ENCODE peak calls at places on chromosomes 3 and 15, in ten cellular contexts. C is cardiac muscle cell, G is tibial nerve, E is fibroblast of mammary gland, L is GM13977, V is pancreas, O is body of pancreas, H is AG10803, Z is HFFc6, T is WERI-Rb-1. Y is an unnamed sample.

GRCh38 chr3:42098171-42098570 is 7.0 kb downstream of the TRAK1 start:
- DNase-seq in C (no peak), G (no peak), E (no peak), L (no peak), V (no peak), O (no peak), H (no peak), Z (no peak), T (no peak), Y (no peak)

GRCh38 chr3:46903341-46904302 is 26.1 kb downstream of the PTH1R start:
- DNase-seq in C (no peak), G (no peak), E (peak), L (no peak), V (no peak), O (no peak), H (peak), Z (peak), T (no peak), Y (no peak)

GRCh38 chr15:95763426-95763825 is 567.1 kb upstream of the NR2F2 start:
- DNase-seq in C (no peak), G (no peak), E (no peak), L (no peak), V (no peak), O (no peak), H (no peak), Z (no peak), T (no peak), Y (no peak)

GRCh38 chr3:51684971-51685751 is 14.1 kb downstream of the TEX264 start:
- DNase-seq in C (no peak), G (no peak), E (no peak), L (no peak), V (no peak), O (no peak), H (no peak), Z (no peak), T (no peak), Y (no peak)

GRCh38 chr15:67137951-67138935 is 72.8 kb downstream of the SMAD3 start:
- DNase-seq in C (no peak), G (no peak), E (no peak), L (no peak), V (no peak), O (no peak), H (no peak), Z (no peak), T (no peak), Y (no peak)

GRCh38 chr15:81052046-81052445 is 51.3 kb downstream of the TLNRD1 start:
- DNase-seq in C (no peak), G (no peak), E (no peak), L (no peak), V (no peak), O (no peak), H (no peak), Z (no peak), T (no peak), Y (no peak)

GRCh38 chr15:56537881-56538280 is 72.9 kb upstream of the MNS1 start:
- DNase-seq in C (no peak), G (no peak), E (peak), L (no peak), V (no peak), O (peak), H (no peak), Z (no peak), T (no peak), Y (no peak)

GRCh38 chr3:63141-63845 is 133.3 kb upstream of the CHL1 start:
- DNase-seq in C (no peak), G (peak), E (peak), L (no peak), V (no peak), O (peak), H (no peak), Z (no peak), T (no peak), Y (no peak)

GRCh38 chr3:29026959-29027358 is 253.9 kb upstream of the RBMS3 start:
- DNase-seq in C (no peak), G (no peak), E (peak), L (no peak), V (no peak), O (no peak), H (peak), Z (no peak), T (no peak), Y (no peak)

GRCh38 chr3:194541483-194541882 is 54.7 kb upstream of the ATP13A3 start:
- DNase-seq in C (no peak), G (no peak), E (no peak), L (peak), V (no peak), O (no peak), H (no peak), Z (no peak), T (no peak), Y (no peak)

GRCh38 chr3:46558184-46559029 is 7.7 kb downstream of the LRRC2 start:
- DNase-seq in C (peak), G (peak), E (peak), L (peak), V (peak), O (peak), H (peak), Z (peak), T (peak), Y (peak)

GRCh38 chr3:181622365-181622764 is 89.4 kb upstream of the SOX2 start:
- DNase-seq in C (no peak), G (no peak), E (peak), L (no peak), V (no peak), O (no peak), H (no peak), Z (no peak), T (no peak), Y (no peak)

GRCh38 chr3:181616088-181617070 is 95.3 kb upstream of the SOX2 start:
- DNase-seq in C (no peak), G (no peak), E (no peak), L (no peak), V (no peak), O (no peak), H (no peak), Z (no peak), T (no peak), Y (no peak)

GRCh38 chr3:181618260-181618659 is 93.5 kb upstream of the SOX2 start:
- DNase-seq in C (no peak), G (no peak), E (no peak), L (no peak), V (no peak), O (no peak), H (no peak), Z (no peak), T (no peak), Y (no peak)

GRCh38 chr3:181623924-181624694 is 87.6 kb upstream of the SOX2 start:
- DNase-seq in C (peak), G (no peak), E (peak), L (no peak), V (no peak), O (no peak), H (no peak), Z (no peak), T (no peak), Y (no peak)

GRCh38 chr3:181619897-181620296 is 91.8 kb upstream of the SOX2 start:
- DNase-seq in C (no peak), G (no peak), E (no peak), L (no peak), V (no peak), O (no peak), H (no peak), Z (no peak), T (no peak), Y (no peak)
- TF ChIP-seq CTCF in C (no peak), G (no peak), E (no peak), L (no peak), V (no peak), O (no peak), H (no peak), Z (no peak), T (no peak), Y (no peak)

GRCh38 chr3:168094580-168094876 is 1.2 kb downstream of the GOLIM4 start:
- DNase-seq in C (peak), G (no peak), E (no peak), L (no peak), V (no peak), O (no peak), H (peak), Z (no peak), T (no peak), Y (no peak)
- TF ChIP-seq CTCF in C (no peak), G (no peak), E (no peak), L (no peak), V (no peak), O (no peak), H (no peak), Z (peak), T (no peak), Y (no peak)

DNA sequence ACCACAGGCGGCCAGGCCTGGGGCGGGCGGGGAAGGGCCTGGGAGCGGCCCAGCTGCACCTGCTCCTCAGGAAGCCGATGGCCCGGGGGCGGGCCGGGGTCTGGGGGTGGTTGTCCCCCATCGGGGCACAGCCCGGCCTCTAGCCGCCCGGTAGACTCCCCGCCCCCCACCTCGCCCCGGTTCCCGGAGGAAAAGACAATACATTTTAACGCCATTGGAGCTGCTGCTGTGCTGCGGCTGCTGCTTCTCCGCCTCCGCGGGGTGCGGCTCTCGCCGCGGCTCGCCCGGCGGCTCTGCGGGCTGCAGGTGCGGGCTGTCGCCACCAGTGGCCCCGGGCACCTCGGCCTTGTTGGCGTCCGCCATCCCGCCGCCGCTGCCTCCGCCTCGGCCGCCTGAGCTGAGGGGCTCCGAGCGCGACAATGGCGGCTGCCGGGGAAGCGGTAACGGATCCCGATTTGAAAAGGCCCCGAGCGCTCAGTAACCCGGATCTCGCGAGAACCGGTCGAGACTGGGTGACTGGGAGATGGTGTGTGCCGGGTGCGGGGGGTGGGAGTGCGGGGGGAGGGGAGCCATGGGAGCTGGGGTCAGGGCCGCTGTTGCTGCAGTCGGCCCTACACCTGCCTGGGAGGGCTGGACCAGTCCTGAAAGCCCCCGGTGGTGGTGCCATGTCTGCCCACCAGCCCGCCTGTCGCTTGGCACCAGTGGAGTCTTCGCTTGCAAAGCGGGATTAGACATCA is at the start of gene MYEF2:
- DNase-seq in C (peak), G (peak), E (peak), L (peak), V (peak), O (peak), H (peak), Z (peak), T (peak), Y (peak)
- TF ChIP-seq CTCF in C (no peak), G (no peak), E (no peak), L (no peak), V (no peak), O (peak), H (no peak), Z (peak), T (no peak), Y (no peak)

GRCh38 chr3:45057557-45057956 is 31.5 kb downstream of the CLEC3B start:
- DNase-seq in C (no peak), G (no peak), E (no peak), L (no peak), V (no peak), O (no peak), H (no peak), Z (no peak), T (no peak), Y (no peak)
- TF ChIP-seq CTCF in C (no peak), G (no peak), E (no peak), L (no peak), V (no peak), O (no peak), H (no peak), Z (no peak), T (no peak), Y (no peak)

GRCh38 chr15:45719490-45719889 is 84.7 kb downstream of the SQOR start:
- DNase-seq in C (peak), G (no peak), E (peak), L (no peak), V (no peak), O (no peak), H (no peak), Z (no peak), T (peak), Y (no peak)

GRCh38 chr15:45714501-45715488 is 80.0 kb downstream of the SQOR start:
- DNase-seq in C (peak), G (peak), E (peak), L (no peak), V (peak), O (peak), H (peak), Z (peak), T (peak), Y (peak)

GRCh38 chr15:45710657-45711056 is 75.8 kb downstream of the SQOR start:
- DNase-seq in C (peak), G (no peak), E (no peak), L (no peak), V (no peak), O (no peak), H (no peak), Z (no peak), T (no peak), Y (no peak)

GRCh38 chr15:45720183-45720582 is 85.4 kb downstream of the SQOR start:
- DNase-seq in C (no peak), G (no peak), E (no peak), L (no peak), V (no peak), O (no peak), H (no peak), Z (no peak), T (no peak), Y (no peak)

DNA sequence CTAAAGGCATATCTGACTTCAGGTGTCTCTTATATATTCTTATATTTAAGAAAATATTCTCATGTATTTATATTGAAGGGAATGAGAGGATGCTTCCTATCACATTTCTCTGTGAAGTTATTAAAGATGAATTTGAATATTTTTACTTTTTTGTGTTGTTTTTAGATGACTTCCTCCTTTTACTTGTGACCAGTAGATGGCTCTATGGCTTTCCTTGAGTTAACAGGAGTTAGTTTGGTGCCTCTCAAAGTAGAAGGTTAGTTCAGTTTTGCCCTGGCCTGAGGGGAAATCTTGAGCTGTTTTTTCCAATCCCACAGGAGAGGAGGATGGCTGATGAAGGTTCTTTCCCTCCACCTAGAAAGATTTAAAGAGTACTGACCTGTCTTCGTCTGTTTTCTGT is 80.7 kb downstream of the SQOR start:
- DNase-seq in C (no peak), G (no peak), E (peak), L (no peak), V (no peak), O (no peak), H (no peak), Z (peak), T (no peak), Y (no peak)
- TF ChIP-seq CTCF in C (peak), G (no peak), E (peak), L (peak), V (no peak), O (no peak), H (peak), Z (peak), T (peak), Y (no peak)

GRCh38 chr3:159766563-159767185 is 222.0 kb upstream of the IL12A start:
- DNase-seq in C (peak), G (no peak), E (peak), L (no peak), V (no peak), O (no peak), H (peak), Z (peak), T (no peak), Y (no peak)
- TF ChIP-seq CTCF in C (peak), G (no peak), E (peak), L (no peak), V (no peak), O (no peak), H (peak), Z (peak), T (peak), Y (peak)

DNA sequence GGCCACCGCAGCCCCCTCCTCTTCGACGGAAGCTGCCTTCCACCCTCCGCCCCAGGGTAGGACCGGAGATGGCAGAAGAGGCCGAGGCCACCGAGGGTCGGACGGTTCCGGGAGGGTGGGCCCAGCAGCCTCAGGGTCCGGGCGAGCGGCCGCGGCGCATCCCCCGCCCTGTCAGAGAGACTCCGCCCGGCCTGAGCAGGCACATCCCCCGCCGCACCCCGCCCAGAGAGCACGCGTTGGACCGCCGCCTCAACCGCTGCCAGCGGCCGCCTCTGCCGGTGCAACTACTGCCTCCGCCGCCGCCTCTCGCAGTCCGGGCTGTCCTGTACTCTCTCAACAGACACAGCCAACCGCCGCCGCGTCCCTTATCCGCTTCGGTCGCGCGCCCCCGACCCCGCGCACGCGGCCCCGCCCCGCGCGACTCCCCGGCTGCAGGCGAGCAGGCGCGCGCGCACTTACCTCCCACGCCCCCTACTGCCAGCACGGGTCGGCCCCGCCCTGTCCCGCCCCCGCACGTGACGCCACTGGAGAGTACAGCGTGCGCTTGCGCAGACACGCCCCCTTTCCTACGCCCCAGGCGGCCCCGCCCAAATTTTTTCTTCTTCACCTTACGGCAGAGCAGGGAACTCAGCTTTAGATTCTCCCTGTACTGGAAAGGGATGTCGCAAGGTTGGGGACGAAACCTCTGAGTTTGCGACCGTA is at the start of gene MYO9A:
- DNase-seq in C (peak), G (peak), E (peak), L (peak), V (peak), O (peak), H (peak), Z (peak), T (peak), Y (peak)
- TF ChIP-seq CTCF in C (no peak), G (no peak), E (no peak), L (peak), V (no peak), O (peak), H (no peak), Z (peak), T (no peak), Y (peak)